ENCODE peak calls at places on chromosomes 7 and 10, in five cellular contexts. K is psoas muscle; W is mesenchymal stem cell; F is stimulated activated CD4-positive, alpha-beta T cell treated with anti-CD3 and anti-CD28 coated beads, Interleukin-4, amount 100 ng/mL, for 24 hours; U is astrocyte of the cerebellum. N is an unnamed sample.

GRCh38 chr10:7258948-7259523 is 151.8 kb downstream of the SFMBT2 start:
- DNase-seq in K (no peak), W (peak), F (peak), U (peak), N (peak)

GRCh38 chr7:137669706-137670105 is 177.1 kb downstream of the DGKI start:
- DNase-seq in K (no peak), W (peak), F (no peak), U (no peak), N (no peak)

GRCh38 chr10:63683223-63683622 is 162.0 kb downstream of the REEP3 start:
- DNase-seq in K (no peak), W (no peak), F (no peak), U (no peak), N (no peak)

GRCh38 chr10:126135177-126135576 is 238.8 kb downstream of the FANK1 start:
- DNase-seq in K (no peak), W (peak), F (no peak), U (no peak), N (no peak)

GRCh38 chr7:37753398-37753797 is 69.8 kb downstream of the GPR141 start:
- DNase-seq in K (no peak), W (no peak), F (no peak), U (no peak), N (no peak)

GRCh38 chr10:119153661-119154060 is 11.9 kb downstream of the SFXN4 start:
- DNase-seq in K (no peak), W (no peak), F (no peak), U (no peak), N (no peak)

GRCh38 chr10:101285519-101286070 is 56.3 kb upstream of the LBX1 start:
- DNase-seq in K (no peak), W (no peak), F (no peak), U (no peak), N (no peak)

GRCh38 chr10:1154531-1154930 is 98.3 kb downstream of the WDR37 start:
- DNase-seq in K (no peak), W (no peak), F (peak), U (no peak), N (no peak)

GRCh38 chr7:98565114-98565513 is 52.0 kb upstream of the NPTX2 start:
- DNase-seq in K (no peak), W (no peak), F (no peak), U (no peak), N (no peak)

N was measured in activated CD8-positive, alpha-beta T cell treated with anti-CD3 and anti-CD28 coated beads, Interleukin-2, amount 10 ng/mL, durations not matched to agents 7 days and 5 days.